ENCODE peak calls at places on chromosomes 11 and 22, in nine cellular contexts. S is globus pallidus; M is activated CD4-positive, alpha-beta memory T cell treated with anti-CD3 and anti-CD28 coated beads for 36 hours; Y is AG20443; N is ovary; H is NCI-H2171; A is T-helper 1 cell; X is activated T-cell treated with anti-CD3 and anti-CD28 coated beads for 1 hour; J is GM12865. L is an unnamed sample.

GRCh38 chr11:66762088-66762487 is 33.1 kb upstream of the SPTBN2 start:
- DNase-seq in Y (no peak), N (no peak), H (no peak), X (no peak), J (no peak), M (no peak), A (no peak), S (no peak), L (no peak)

GRCh38 chr11:103730151-103730940 is 306.1 kb upstream of the DDI1 start:
- DNase-seq in S (no peak), M (no peak), N (no peak), A (no peak), Y (no peak), J (no peak), X (no peak), H (peak), L (no peak)

GRCh38 chr11:118004543-118005223 is 18.5 kb downstream of the IL10RA start:
- DNase-seq in J (no peak), M (no peak), A (no peak), Y (no peak), N (no peak), X (no peak), S (no peak), H (no peak), L (no peak)

GRCh38 chr22:18091916-18092526 is 14.2 kb downstream of the PEX26 start:
- DNase-seq in X (no peak), J (peak), N (peak), M (peak), Y (peak), H (no peak), S (no peak), A (peak), L (peak)

GRCh38 chr11:34926101-34926830 is 9.8 kb downstream of the PDHX start:
- DNase-seq in X (no peak), S (peak), M (no peak), J (peak), Y (peak), H (peak), N (no peak), A (peak), L (no peak)

GRCh38 chr11:12625438-12626071 is 48.7 kb upstream of the TEAD1 start:
- DNase-seq in N (no peak), J (no peak), S (no peak), A (no peak), Y (no peak), X (no peak), H (no peak), M (no peak), L (no peak)

GRCh38 chr11:72591785-72592490 is 82.3 kb downstream of the PDE2A start:
- DNase-seq in J (peak), X (peak), M (peak), H (peak), A (peak), S (no peak), N (no peak), Y (no peak), L (no peak)

GRCh38 chr11:128455766-128456165 is 131.6 kb downstream of the ETS1 start:
- DNase-seq in A (no peak), J (no peak), X (no peak), S (no peak), H (no peak), N (no peak), Y (no peak), M (no peak), L (no peak)

GRCh38 chr11:124747406-124748099 is 4.5 kb downstream of the VSIG2 start:
- DNase-seq in A (no peak), X (no peak), J (no peak), H (no peak), M (no peak), Y (no peak), N (no peak), S (no peak), L (no peak)

GRCh38 chr11:12008790-12009616 is 577 bp upstream of the DKK3 start:
- DNase-seq in N (peak), H (no peak), X (no peak), A (no peak), J (no peak), S (no peak), Y (peak), M (no peak), L (peak)

GRCh38 chr11:59171508-59172322 is at the start of gene DTX4:
- DNase-seq in M (peak), J (peak), X (peak), H (peak), N (peak), A (peak), S (peak), Y (peak), L (peak)

GRCh38 chr11:43555811-43556210 is 124.7 kb upstream of the HSD17B12 start:
- DNase-seq in Y (peak), A (no peak), M (no peak), H (no peak), S (no peak), N (peak), X (no peak), J (no peak), L (no peak)

GRCh38 chr11:75633409-75634011 is 35.3 kb downstream of the MAP6 start:
- DNase-seq in Y (no peak), S (no peak), H (no peak), J (no peak), A (no peak), M (no peak), N (no peak), X (no peak), L (no peak)

GRCh38 chr11:45156201-45156600 is 9.8 kb downstream of the PRDM11 start:
- DNase-seq in S (no peak), X (no peak), N (no peak), M (no peak), A (no peak), H (no peak), Y (no peak), J (no peak), L (no peak)

GRCh38 chr11:117464778-117465177 is 137.1 kb downstream of the CEP164 start:
- DNase-seq in S (no peak), A (no peak), Y (no peak), M (no peak), H (no peak), J (no peak), N (no peak), X (no peak), L (no peak)

GRCh38 chr11:9688716-9689511 is 25.0 kb downstream of the SWAP70 start:
- DNase-seq in J (peak), A (no peak), N (no peak), X (no peak), Y (peak), H (no peak), S (peak), M (peak), L (no peak)

GRCh38 chr11:41486436-41486835 is 27.0 kb upstream of the LRRC4C start:
- DNase-seq in X (no peak), N (no peak), S (peak), A (no peak), H (no peak), J (no peak), Y (no peak), M (no peak), L (no peak)

GRCh38 chr11:100810146-100810545 is 123.1 kb downstream of the ARHGAP42 start:
- DNase-seq in H (no peak), Y (no peak), S (no peak), J (no peak), X (no peak), N (no peak), A (no peak), M (no peak), L (no peak)

GRCh38 chr11:81658722-81659121 is 1074.9 kb downstream of the FAM181B start:
- DNase-seq in S (no peak), A (no peak), J (peak), X (no peak), Y (no peak), M (peak), N (no peak), H (no peak), L (no peak)

GRCh38 chr11:73570415-73571114 is 27.3 kb downstream of the FAM168A start:
- DNase-seq in S (no peak), A (no peak), N (no peak), J (no peak), H (no peak), M (no peak), X (no peak), Y (no peak), L (no peak)

GRCh38 chr11:92026664-92027063 is 198.0 kb upstream of the FAT3 start:
- DNase-seq in S (no peak), H (no peak), Y (no peak), X (no peak), N (no peak), M (no peak), A (no peak), J (no peak), L (no peak)

GRCh38 chr22:36577019-36577418 is 48.1 kb upstream of the EIF3D start:
- DNase-seq in S (no peak), Y (peak), J (no peak), X (no peak), M (no peak), H (no peak), A (no peak), N (no peak), L (no peak)

GRCh38 chr22:35258144-35258988 is 1.1 kb downstream of the HMGXB4 start:
- DNase-seq in H (peak), S (peak), N (no peak), Y (peak), A (no peak), M (no peak), J (peak), X (no peak), L (no peak)

GRCh38 chr22:39478461-39478860 is 21.6 kb downstream of the MGAT3 start:
- DNase-seq in H (no peak), A (no peak), S (no peak), M (peak), J (no peak), Y (peak), N (no peak), X (no peak), L (no peak)

L was measured in left cardiac atrium.